ENCODE peak calls at places on chromosomes 13 and 19, in four cellular contexts. Q is NCI-H1105; M is activated T-helper 1 cell treated with anti-CD3 and anti-CD28 coated beads, Interleukin-2, amount 50 U/mL, for 16 hours; K is NCI-H774. U is an unnamed sample.

GRCh38 chr19:17254636-17255035 is 8.9 kb upstream of the NR2F6 start:
- DNase-seq in Q (no peak), M (no peak), K (no peak), U (no peak)

GRCh38 chr13:40981361-40981760 is 37.8 kb downstream of the ELF1 start:
- DNase-seq in Q (no peak), M (no peak), K (no peak), U (no peak)

GRCh38 chr13:55432814-55433213 is 1707.9 kb upstream of the PRR20A start:
- DNase-seq in Q (no peak), M (no peak), K (no peak), U (no peak)

GRCh38 chr19:876780-877314 is 16.1 kb downstream of the MED16 start:
- DNase-seq in Q (no peak), M (no peak), K (no peak), U (no peak)

GRCh38 chr13:51380269-51380668 is 40.8 kb downstream of the SERPINE3 start:
- DNase-seq in Q (no peak), M (no peak), K (peak; percentile 17), U (peak; percentile 70)

GRCh38 chr19:31450696-31451095 is 101.5 kb upstream of the TSHZ3 start:
- DNase-seq in Q (no peak), M (no peak), K (no peak), U (no peak)

GRCh38 chr13:50401721-50402510 is 386.7 kb downstream of the KCNRG start:
- DNase-seq in Q (no peak), M (no peak), K (no peak), U (no peak)

GRCh38 chr19:41321600-41322270 is 11.8 kb downstream of the CCDC97 start:
- DNase-seq in Q (no peak), M (no peak), K (no peak), U (no peak)

GRCh38 chr13:24473646-24474045 is 38.9 kb downstream of the PARP4 start:
- DNase-seq in Q (no peak), M (no peak), K (no peak), U (no peak)

GRCh38 chr13:32426981-32427851 is 714 bp downstream of the N4BP2L1 start:
- DNase-seq in Q (peak; percentile 27), M (peak; percentile 15), K (no peak), U (peak; percentile 20)

GRCh38 chr13:110089815-110090214 is 217.1 kb downstream of the COL4A1 start:
- DNase-seq in Q (no peak), M (no peak), K (no peak), U (no peak)

GRCh38 chr13:42228527-42228926 is 43.4 kb upstream of the AKAP11 start:
- DNase-seq in Q (no peak), M (no peak), K (no peak), U (no peak)

GRCh38 chr13:35213911-35214310 is 262.6 kb downstream of the MAB21L1 start:
- DNase-seq in Q (no peak), M (no peak), K (no peak), U (no peak)

GRCh38 chr13:42258747-42259146 is 13.2 kb upstream of the AKAP11 start:
- DNase-seq in Q (no peak), M (no peak), K (no peak), U (no peak)

GRCh38 chr13:95745752-95746151 is 68.8 kb downstream of the DNAJC3 start:
- DNase-seq in Q (no peak), M (no peak), K (no peak), U (no peak)

GRCh38 chr13:109871018-109871370 is 84.6 kb upstream of the IRS2 start:
- DNase-seq in Q (no peak), M (no peak), K (no peak), U (no peak)

GRCh38 chr19:34838753-34839431 is 65.9 kb upstream of the ZNF599 start:
- DNase-seq in Q (no peak), M (no peak), K (no peak), U (no peak)

GRCh38 chr13:106117035-106117434 is 418.4 kb downstream of the EFNB2 start:
- DNase-seq in Q (no peak), M (no peak), K (no peak), U (no peak)

GRCh38 chr13:51397262-51397933 is 55.4 kb downstream of the INTS6 start:
- DNase-seq in Q (no peak), M (no peak), K (no peak), U (no peak)

GRCh38 chr19:51394045-51394836 is 3.9 kb upstream of the C19orf84 start:
- DNase-seq in Q (no peak), M (peak; percentile 65), K (peak; percentile 92), U (peak; percentile 73)

GRCh38 chr19:16660763-16661479 is at the start of gene TMEM38A:
- DNase-seq in Q (no peak), M (no peak), K (peak; percentile 41), U (no peak)

GRCh38 chr13:26482451-26483197 is 74.9 kb upstream of the WASF3 start:
- DNase-seq in Q (peak; percentile 9), M (peak; percentile 20), K (peak; percentile 21), U (peak; percentile 52)

GRCh38 chr19:21698215-21698614 is 69.2 kb downstream of the ZNF100 start:
- DNase-seq in Q (no peak), M (no peak), K (no peak), U (peak; percentile 45)

GRCh38 chr13:28325022-28325421 is 169.9 kb downstream of the FLT1 start:
- DNase-seq in Q (no peak), M (no peak), K (no peak), U (no peak)

GRCh38 chr19:7197760-7198696 is 96.2 kb downstream of the INSR start:
- DNase-seq in Q (peak; percentile 95), M (peak; percentile 66), K (peak; percentile 96), U (peak; percentile 93)

U was measured in NCI-H2029.